ENCODE peak calls at places on chromosome 16, in eight cellular contexts. C is HFFc6, L is body of pancreas, U is NCI-H82, Q is T-cell, B is glomerular endothelial cell, P is cardiac muscle cell, F is lower lobe of right lung. Y is an unnamed sample.

GRCh38 chr16:1839554-1839953 is 12.5 kb downstream of the FAHD1 start:
- DNase-seq in C (peak; percentile 63), L (no peak), U (no peak), Q (no peak), B (no peak), P (no peak), F (no peak), Y (no peak)

GRCh38 chr16:86403541-86404163 is 106.7 kb upstream of the FOXF1 start:
- DNase-seq in C (peak; percentile 23), L (no peak), U (no peak), Q (no peak), B (no peak), P (no peak), F (no peak), Y (no peak)

GRCh38 chr16:74320707-74321106 is 24.1 kb downstream of the PSMD7 start:
- DNase-seq in C (no peak), L (peak; percentile 74), U (no peak), Q (no peak), B (no peak), P (no peak), F (no peak), Y (no peak)

GRCh38 chr16:9256196-9256595 is 164.8 kb downstream of the HAPSTR1 start:
- DNase-seq in C (no peak), L (peak; percentile 80), U (peak; percentile 76), Q (no peak), B (no peak), P (peak; percentile 43), F (peak; percentile 54), Y (peak; percentile 47)

GRCh38 chr16:50917941-50918340 is 176.1 kb downstream of the CYLD start:
- DNase-seq in C (no peak), L (no peak), U (no peak), Q (no peak), B (no peak), P (no peak), F (no peak), Y (no peak)

GRCh38 chr16:49350265-49351103 is 23.1 kb upstream of the C16orf78 start:
- DNase-seq in C (peak; percentile 13), L (peak; percentile 71), U (peak; percentile 72), Q (no peak), B (peak; percentile 1), P (peak; percentile 62), F (peak; percentile 60), Y (peak; percentile 64)

GRCh38 chr16:60720060-60720459 is 1316.2 kb downstream of the CDH8 start:
- DNase-seq in C (no peak), L (no peak), U (no peak), Q (no peak), B (no peak), P (no peak), F (no peak), Y (no peak)

GRCh38 chr16:58574895-58575294 is 54.7 kb downstream of the CNOT1 start:
- DNase-seq in C (no peak), L (no peak), U (no peak), Q (no peak), B (no peak), P (peak; percentile 28), F (no peak), Y (no peak)

GRCh38 chr16:85781685-85782370 is 17.5 kb downstream of the EMC8 start:
- DNase-seq in C (no peak), L (peak; percentile 88), U (no peak), Q (no peak), B (no peak), P (no peak), F (peak; percentile 67), Y (no peak)

GRCh38 chr16:919658-920631 is 50.8 kb downstream of the LMF1 start:
- DNase-seq in C (peak; percentile 54), L (no peak), U (no peak), Q (no peak), B (no peak), P (no peak), F (no peak), Y (no peak)

GRCh38 chr16:79013004-79013403 is 587.5 kb downstream of the MAF start:
- DNase-seq in C (no peak), L (no peak), U (no peak), Q (no peak), B (no peak), P (no peak), F (no peak), Y (no peak)

Y was measured in SJSA1.